ENCODE peak calls at places on chromosomes 12 and 14, in five cellular contexts. J is tibial nerve, S is fibroblast of pulmonary artery, Q is suprapubic skin, G is GM23248. N is an unnamed sample.

GRCh38 chr12:103728323-103728722 is 112.7 kb downstream of the NT5DC3 start:
- DNase-seq in G (peak; percentile 50), J (no peak), S (peak; percentile 25), Q (no peak), N (no peak)

GRCh38 chr14:80664576-80664975 is 277.0 kb downstream of the CEP128 start:
- DNase-seq in Q (no peak), J (no peak), S (peak; percentile 19), G (no peak), N (no peak)

GRCh38 chr14:99945732-99946651 is 119.2 kb upstream of the EVL start:
- DNase-seq in Q (no peak), S (no peak), G (peak; percentile 24), J (no peak), N (no peak)

GRCh38 chr14:76129851-76130576 is 21.7 kb upstream of the GPATCH2L start:
- DNase-seq in Q (no peak), S (no peak), G (no peak), J (no peak), N (no peak)

GRCh38 chr12:48424644-48425043 is 47.7 kb upstream of the ANP32D start:
- DNase-seq in Q (no peak), J (no peak), G (no peak), S (no peak), N (no peak)

GRCh38 chr12:11652351-11653040 is 3.0 kb downstream of the ETV6 start:
- DNase-seq in J (peak; percentile 40), S (peak; percentile 38), G (peak; percentile 73), Q (no peak), N (peak; percentile 73)

GRCh38 chr14:100416921-100417451 is 93.8 kb downstream of the SLC25A47 start:
- DNase-seq in S (peak; percentile 29), G (peak; percentile 89), J (no peak), Q (no peak), N (no peak)

GRCh38 chr12:131735153-131735456 is 24.2 kb downstream of the SFSWAP start:
- DNase-seq in Q (no peak), J (no peak), S (no peak), G (no peak), N (no peak)

GRCh38 chr14:77603654-77604270 is 12.7 kb downstream of the SPTLC2 start:
- DNase-seq in Q (no peak), J (peak; percentile 39), G (no peak), S (peak; percentile 48), N (no peak)

GRCh38 chr12:128316981-128317526 is 50.1 kb downstream of the TMEM132C start:
- DNase-seq in G (no peak), S (peak; percentile 11), Q (no peak), J (no peak), N (peak; percentile 23)

GRCh38 chr12:26691234-26691970 is 141.6 kb downstream of the ITPR2 start:
- DNase-seq in S (peak; percentile 96), G (peak; percentile 95), Q (no peak), J (no peak), N (no peak)

GRCh38 chr14:99663716-99664635 is 19.0 kb downstream of the HHIPL1 start:
- DNase-seq in Q (no peak), J (no peak), G (no peak), S (no peak), N (no peak)

GRCh38 chr12:6934110-6934509 is 6.4 kb downstream of the ATN1 start:
- DNase-seq in G (peak; percentile 42), J (no peak), Q (peak; percentile 71), S (peak; percentile 87), N (no peak)

GRCh38 chr14:98229676-98230366 is 1042.2 kb downstream of the BCL11B start:
- DNase-seq in Q (no peak), J (no peak), G (no peak), S (no peak), N (no peak)
- H3K4me3 ChIP-seq in Q (no peak overlapping the region), J (no peak overlapping the region), G (no peak overlapping the region), S (no peak overlapping the region), N (no peak overlapping the region)

GRCh38 chr12:109944975-109945374 is 44.9 kb downstream of the TCHP start:
- DNase-seq in Q (no peak), S (peak; percentile 45), G (no peak), J (no peak), N (no peak)
- H3K4me3 ChIP-seq in Q (no peak overlapping the region), S (no peak overlapping the region), G (no peak overlapping the region), J (no peak overlapping the region), N (no peak overlapping the region)

GRCh38 chr12:67826946-67827719 is 162.1 kb upstream of the IFNG-AS1 start:
- DNase-seq in J (no peak), Q (no peak), G (peak; percentile 62), S (peak; percentile 24), N (no peak)
- H3K4me3 ChIP-seq in J (no peak overlapping the region), Q (peak overlapping the region; percentile 40), G (peak overlapping the region; percentile 76), S (peak overlapping the region; percentile 60), N (peak overlapping the region; percentile 40)

GRCh38 chr12:57739914-57740538 is 1.5 kb upstream of the AGAP2 start:
- DNase-seq in S (no peak), Q (no peak), G (no peak), J (no peak), N (no peak)

GRCh38 chr12:57738661-57739237 is at the start of gene AGAP2:
- DNase-seq in Q (no peak), J (no peak), S (no peak), G (peak; percentile 27), N (no peak)

GRCh38 chr12:57738142-57738474 is 434 bp downstream of the AGAP2 start:
- DNase-seq in S (no peak), J (no peak), G (no peak), Q (no peak), N (no peak)

GRCh38 chr12:57740656-57741412 is 2.3 kb upstream of the AGAP2 start:
- DNase-seq in J (no peak), G (no peak), Q (no peak), S (no peak), N (no peak)

GRCh38 chr12:57739387-57739786 is 845 bp upstream of the AGAP2 start:
- DNase-seq in G (no peak), J (no peak), S (no peak), Q (no peak), N (no peak)
- H3K4me3 ChIP-seq in G (no peak overlapping the region), J (no peak overlapping the region), S (no peak overlapping the region), Q (no peak overlapping the region), N (no peak overlapping the region)

GRCh38 chr12:65306603-65307501 is 28.4 kb downstream of the MSRB3 start:
- DNase-seq in J (peak; percentile 25), Q (no peak), G (peak; percentile 69), S (peak; percentile 88), N (no peak)
- H3K4me3 ChIP-seq in J (no peak overlapping the region), Q (no peak overlapping the region), G (no peak overlapping the region), S (no peak overlapping the region), N (no peak overlapping the region)

GRCh38 chr14:65003394-65003793 is 16.7 kb downstream of the FNTB start:
- DNase-seq in S (no peak), G (peak; percentile 34), Q (no peak), J (no peak), N (no peak)
- H3K4me3 ChIP-seq in S (no peak overlapping the region), G (no peak overlapping the region), Q (no peak overlapping the region), J (no peak overlapping the region), N (no peak overlapping the region)

GRCh38 chr14:43306053-43306452 is 1201.0 kb downstream of the FSCB start:
- DNase-seq in J (no peak), G (no peak), Q (no peak), S (no peak), N (no peak)
- H3K4me3 ChIP-seq in J (no peak overlapping the region), G (no peak overlapping the region), Q (no peak overlapping the region), S (no peak overlapping the region), N (no peak overlapping the region)

GRCh38 chr14:68404652-68405183 is 388.1 kb downstream of the ZFP36L1 start:
- DNase-seq in G (no peak), S (no peak), J (no peak), Q (no peak), N (no peak)

GRCh38 chr14:68403191-68403781 is 389.6 kb downstream of the ZFP36L1 start:
- DNase-seq in J (no peak), G (peak; percentile 68), S (no peak), Q (no peak), N (no peak)

GRCh38 chr14:68405959-68406358 is 386.9 kb downstream of the ZFP36L1 start:
- DNase-seq in S (peak; percentile 36), Q (no peak), J (no peak), G (peak; percentile 86), N (no peak)

GRCh38 chr14:68402525-68403101 is 390.3 kb downstream of the ZFP36L1 start:
- DNase-seq in G (no peak), Q (no peak), S (no peak), J (no peak), N (no peak)

DNA sequence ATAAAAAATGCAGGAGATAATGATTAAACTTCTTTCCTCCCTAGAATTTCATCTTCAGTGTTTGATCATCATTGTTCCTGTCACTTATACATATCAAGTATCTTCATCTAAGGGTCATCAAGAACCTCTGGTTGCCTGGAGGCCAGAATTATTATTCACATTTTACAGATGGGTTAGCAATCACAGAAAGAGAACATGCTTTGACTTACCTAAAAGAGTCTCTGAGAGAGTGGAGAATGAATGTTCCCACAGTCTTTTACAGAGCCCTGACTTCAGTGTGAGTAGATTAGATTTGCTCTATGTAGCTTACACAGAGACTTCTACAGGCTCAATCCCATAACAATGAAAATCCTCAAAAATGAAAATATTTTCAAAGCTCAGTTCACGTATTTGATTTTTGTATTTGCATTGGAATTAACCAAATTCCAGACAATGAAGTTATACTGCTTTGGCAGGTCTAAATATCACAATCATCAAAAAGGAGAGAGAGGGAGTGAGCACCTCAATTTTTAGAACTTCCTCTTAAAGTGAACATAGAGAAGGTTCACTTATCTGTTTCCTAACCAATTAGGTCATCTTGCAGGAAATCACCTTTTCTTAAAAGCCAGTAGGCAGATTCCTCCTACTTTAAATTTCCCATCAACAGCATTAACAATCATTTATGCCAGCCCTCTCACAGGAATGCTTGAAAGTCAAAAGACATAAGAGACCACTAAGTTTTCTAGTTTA is 388.9 kb downstream of the ZFP36L1 start:
- DNase-seq in S (no peak), G (peak; percentile 26), J (no peak), Q (no peak), N (no peak)
- H3K4me3 ChIP-seq in S (no peak overlapping the region), G (no peak overlapping the region), J (no peak overlapping the region), Q (no peak overlapping the region), N (no peak overlapping the region)

N was measured in right atrium auricular region.